ENCODE peak calls at places on chromosomes 1 and 21, in ten cellular contexts. I is SK-N-MC; N is body of pancreas; K is CD8-positive, alpha-beta memory T cell; M is caudate nucleus; C is right cardiac atrium; E is Karpas-422; R is heart right ventricle; T is heart left ventricle; X is dorsolateral prefrontal cortex. W is an unnamed sample.

GRCh38 chr21:44910229-44911065 is 10.3 kb downstream of the ITGB2 start:
- DNase-seq in I (no peak), N (no peak), K (no peak), M (no peak), C (no peak), E (no peak), R (no peak), T (no peak), X (no peak), W (no peak)

GRCh38 chr21:44657635-44658183 is at the start of gene KRTAP12-3:
- DNase-seq in I (no peak), N (no peak), K (peak; percentile 91), M (no peak), C (no peak), E (no peak), R (no peak), T (no peak), X (no peak), W (no peak)

GRCh38 chr1:42931911-42932422 is 26.7 kb downstream of the SLC2A1 start:
- DNase-seq in I (no peak), N (peak; percentile 60), K (peak; percentile 84), M (no peak), C (peak; percentile 64), E (no peak), R (no peak), T (peak; percentile 56), X (no peak), W (no peak)

GRCh38 chr1:36762174-36762573 is 272.1 kb downstream of the GRIK3 start:
- DNase-seq in I (no peak), N (no peak), K (no peak), M (no peak), C (no peak), E (no peak), R (no peak), T (no peak), X (no peak), W (no peak)

GRCh38 chr1:224637510-224637909 is 21.4 kb downstream of the CNIH3 start:
- DNase-seq in I (no peak), N (peak; percentile 69), K (no peak), M (no peak), C (no peak), E (no peak), R (no peak), T (no peak), X (no peak), W (no peak)

GRCh38 chr1:89518116-89518780 is 6.4 kb upstream of the LRRC8B start:
- DNase-seq in I (no peak), N (no peak), K (no peak), M (no peak), C (no peak), E (no peak), R (peak; percentile 32), T (no peak), X (no peak), W (no peak)

GRCh38 chr1:204989266-204990058 is 53.5 kb upstream of the CNTN2 start:
- DNase-seq in I (no peak), N (peak; percentile 70), K (peak; percentile 35), M (peak; percentile 49), C (peak; percentile 63), E (peak; percentile 88), R (peak; percentile 60), T (peak; percentile 73), X (peak; percentile 86), W (peak; percentile 36)

GRCh38 chr21:45308211-45309068 is 20.7 kb upstream of the POFUT2 start:
- DNase-seq in I (no peak), N (peak; percentile 15), K (no peak), M (no peak), C (peak; percentile 59), E (no peak), R (no peak), T (peak; percentile 58), X (peak; percentile 35), W (no peak)

GRCh38 chr1:6191968-6192367 is 7.4 kb downstream of the RPL22 start:
- DNase-seq in I (no peak), N (no peak), K (no peak), M (no peak), C (no peak), E (no peak), R (no peak), T (no peak), X (no peak), W (no peak)

GRCh38 chr1:167905182-167905581 is 8.8 kb downstream of the ADCY10 start:
- DNase-seq in I (no peak), N (no peak), K (no peak), M (no peak), C (no peak), E (no peak), R (no peak), T (no peak), X (no peak), W (no peak)

GRCh38 chr21:18298228-18298627 is 53.6 kb downstream of the CHODL start:
- DNase-seq in I (no peak), N (no peak), K (no peak), M (no peak), C (no peak), E (no peak), R (no peak), T (no peak), X (no peak), W (no peak)

GRCh38 chr1:239997515-239998311 is 94.0 kb upstream of the FMN2 start:
- DNase-seq in I (no peak), N (peak; percentile 39), K (no peak), M (no peak), C (no peak), E (no peak), R (no peak), T (no peak), X (no peak), W (no peak)

DNA sequence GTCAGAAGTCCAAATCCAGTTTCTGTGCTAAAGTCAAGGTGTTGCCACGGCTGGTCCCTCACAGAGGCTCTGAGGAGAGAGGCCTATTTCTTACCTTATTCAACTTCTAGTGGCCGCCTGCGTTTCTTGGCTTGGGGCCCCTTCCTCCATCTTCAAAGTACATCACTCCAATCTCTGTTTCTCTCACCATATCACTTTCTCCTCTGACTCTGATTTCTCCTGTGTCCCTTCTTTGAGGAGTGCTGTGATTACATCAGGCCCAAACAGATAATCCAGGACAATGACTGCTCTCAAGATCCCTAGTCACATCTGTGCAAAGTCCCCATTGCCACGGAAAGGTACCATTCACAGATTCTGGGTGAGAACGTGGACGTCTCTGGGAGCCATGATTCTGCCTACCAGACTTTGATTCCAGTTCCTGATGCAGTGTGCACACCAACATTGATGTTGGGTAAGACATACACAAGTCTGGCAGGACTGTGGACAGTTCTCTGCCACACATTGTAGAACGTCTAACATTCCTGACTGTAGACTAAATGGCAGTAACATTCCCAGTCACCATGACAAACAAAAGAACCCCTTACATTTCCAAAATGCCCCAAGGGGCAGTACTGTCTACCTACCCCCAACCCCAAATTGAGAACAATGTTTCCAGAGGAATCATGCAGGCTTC is 43.0 kb upstream of the ITPKB start:
- DNase-seq in I (no peak), N (no peak), K (no peak), M (no peak), C (no peak), E (no peak), R (no peak), T (no peak), X (no peak), W (no peak)
- H3K27ac ChIP-seq in I (no peak overlapping the region), N (no peak overlapping the region), K (no peak overlapping the region), M (peak overlapping the region; percentile 41), C (no peak overlapping the region), E (no peak overlapping the region), R (no peak overlapping the region), T (no peak overlapping the region), X (peak overlapping the region; percentile 7), W (no peak overlapping the region)

DNA sequence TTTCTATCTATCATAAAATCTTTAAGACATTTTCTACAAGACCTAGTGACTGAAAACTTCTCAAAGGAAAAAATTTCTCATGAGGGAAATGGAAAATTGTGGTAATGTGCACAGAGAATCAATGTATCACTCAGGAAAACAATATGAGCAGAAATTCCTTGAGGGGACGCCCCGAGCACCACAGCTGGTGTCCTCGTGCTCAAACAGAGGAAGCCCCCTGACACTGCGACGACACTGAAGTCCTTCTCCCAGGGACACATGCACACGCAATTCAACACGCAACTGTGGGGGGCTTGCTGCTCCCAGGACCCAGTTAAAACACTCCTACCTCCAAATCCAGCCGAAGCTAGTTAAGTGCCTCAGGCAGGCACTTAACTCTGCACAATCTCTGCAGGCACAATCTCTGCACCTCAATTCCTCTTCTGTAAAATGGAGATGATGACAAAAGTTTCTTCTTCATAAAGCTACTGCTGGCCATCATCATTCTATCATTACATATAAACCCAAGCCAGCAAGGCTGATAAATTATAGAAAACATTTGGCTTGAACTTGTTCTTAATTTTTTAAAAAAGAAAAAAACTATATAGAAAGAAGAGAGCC is 16.0 kb downstream of the ZBTB17 start:
- DNase-seq in I (no peak), N (no peak), K (no peak), M (no peak), C (no peak), E (no peak), R (no peak), T (no peak), X (no peak), W (no peak)
- H3K27ac ChIP-seq in I (peak overlapping the region; percentile 70), N (no peak overlapping the region), K (no peak overlapping the region), M (no peak overlapping the region), C (no peak overlapping the region), E (no peak overlapping the region), R (no peak overlapping the region), T (no peak overlapping the region), X (peak overlapping the region; percentile 57), W (no peak overlapping the region)

GRCh38 chr1:109739738-109740614 is 862 bp downstream of the GSTM3 start:
- DNase-seq in I (no peak), N (peak; percentile 91), K (peak; percentile 83), M (no peak), C (peak; percentile 81), E (no peak), R (peak; percentile 82), T (peak; percentile 77), X (peak; percentile 91), W (no peak)

GRCh38 chr1:109740615-109741373 is at the start of gene GSTM3:
- DNase-seq in I (no peak), N (no peak), K (no peak), M (no peak), C (no peak), E (no peak), R (no peak), T (no peak), X (no peak), W (no peak)
- H3K27ac ChIP-seq in I (no peak within 1 kb of the TSS), N (peak within 1 kb of the TSS; percentile 64), K (peak within 1 kb of the TSS; percentile 43), M (peak within 1 kb of the TSS; percentile 76), C (peak within 1 kb of the TSS; percentile 68), E (no peak within 1 kb of the TSS), R (peak within 1 kb of the TSS; percentile 77), T (peak within 1 kb of the TSS; percentile 5), X (peak within 1 kb of the TSS; percentile 84), W (no peak within 1 kb of the TSS)

DNA sequence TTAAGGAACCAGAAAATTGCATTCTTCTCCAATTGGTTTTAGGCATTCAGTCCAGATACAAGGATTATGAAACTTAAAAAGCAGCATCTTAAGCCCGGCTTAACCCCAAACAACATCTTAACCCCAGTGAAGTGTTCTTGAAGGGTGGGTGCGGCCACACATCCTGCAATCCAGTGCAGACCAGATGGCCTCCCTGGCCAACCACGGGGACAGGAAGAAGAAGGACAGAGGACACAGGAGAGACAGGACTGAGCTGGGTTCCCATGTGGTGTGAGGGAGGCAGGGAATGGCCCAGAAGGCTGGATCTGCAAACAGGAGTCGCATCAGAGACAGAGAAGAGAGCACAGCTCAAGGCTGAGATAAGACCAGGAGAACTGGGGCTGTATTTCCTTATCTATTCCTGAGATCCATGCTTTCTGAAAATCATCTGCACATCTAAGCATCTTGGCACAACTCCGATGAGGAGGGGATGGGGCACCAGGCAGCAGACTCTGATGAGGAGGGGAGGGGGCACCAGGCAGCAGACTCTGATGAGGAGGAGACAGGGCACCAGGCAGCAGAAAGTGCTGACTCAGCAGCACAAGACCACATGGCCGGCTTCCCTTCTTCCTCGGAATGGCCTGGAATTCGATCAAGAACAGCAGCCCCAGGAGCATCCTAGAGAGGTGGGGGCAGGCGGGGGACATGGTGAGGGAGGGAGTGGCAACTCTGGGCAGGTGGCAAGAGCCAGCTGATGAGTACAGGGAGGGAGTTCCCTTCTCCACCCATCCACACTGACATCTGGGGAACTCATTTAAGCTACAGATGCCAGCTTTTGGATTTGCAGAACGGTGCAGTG is 26.6 kb downstream of the ABCG1 start:
- DNase-seq in I (no peak), N (no peak), K (no peak), M (no peak), C (no peak), E (no peak), R (no peak), T (peak; percentile 21), X (no peak), W (no peak)
- H3K27ac ChIP-seq in I (no peak overlapping the region), N (no peak overlapping the region), K (no peak overlapping the region), M (no peak overlapping the region), C (no peak overlapping the region), E (no peak overlapping the region), R (no peak overlapping the region), T (no peak overlapping the region), X (peak overlapping the region; percentile 14), W (no peak overlapping the region)

W was measured in epithelial cell of prostate.